ENCODE peak calls at places on chromosomes 6 and 20, in four cellular contexts. Q, X, V and U are unnamed samples.
A peak's percentile ranks its signal among the peaks of the same experiment; 100 is the strongest.

GRCh38 chr20:17059465-17059864 is 167.4 kb upstream of the PCSK2 start:
- DNase-seq in Q (no peak), X (no peak), V (no peak), U (no peak)

GRCh38 chr20:41321003-41321402 is 3.5 kb upstream of the ZHX3 start:
- DNase-seq in Q (no peak), X (no peak), V (no peak), U (no peak)

GRCh38 chr6:130980310-130981032 is 82.6 kb downstream of the EPB41L2 start:
- DNase-seq in Q (no peak), X (no peak), V (no peak), U (no peak)

GRCh38 chr6:10269814-10270472 is 144.9 kb downstream of the TFAP2A start:
- DNase-seq in Q (no peak), X (no peak), V (no peak), U (peak; percentile 29)

GRCh38 chr6:130482645-130483390 is 117.0 kb downstream of the TMEM200A start:
- DNase-seq in Q (no peak), X (no peak), V (no peak), U (no peak)

GRCh38 chr20:57428611-57429496 is 37.7 kb downstream of the RBM38 start:
- DNase-seq in Q (no peak), X (no peak), V (no peak), U (peak; percentile 83)

GRCh38 chr6:15088904-15089568 is 156.8 kb upstream of the JARID2 start:
- DNase-seq in Q (peak; percentile 42), X (peak; percentile 86), V (no peak), U (no peak)

GRCh38 chr20:52379723-52380336 is 188.3 kb upstream of the ZFP64 start:
- DNase-seq in Q (peak; percentile 51), X (peak; percentile 27), V (no peak), U (peak; percentile 15)

GRCh38 chr20:31560094-31560899 is 44.8 kb upstream of the ID1 start:
- DNase-seq in Q (peak; percentile 70), X (peak; percentile 89), V (no peak), U (peak; percentile 83)

GRCh38 chr6:147222160-147222838 is 18.1 kb downstream of the STXBP5 start:
- DNase-seq in Q (no peak), X (peak; percentile 92), V (no peak), U (peak; percentile 30)

DNA sequence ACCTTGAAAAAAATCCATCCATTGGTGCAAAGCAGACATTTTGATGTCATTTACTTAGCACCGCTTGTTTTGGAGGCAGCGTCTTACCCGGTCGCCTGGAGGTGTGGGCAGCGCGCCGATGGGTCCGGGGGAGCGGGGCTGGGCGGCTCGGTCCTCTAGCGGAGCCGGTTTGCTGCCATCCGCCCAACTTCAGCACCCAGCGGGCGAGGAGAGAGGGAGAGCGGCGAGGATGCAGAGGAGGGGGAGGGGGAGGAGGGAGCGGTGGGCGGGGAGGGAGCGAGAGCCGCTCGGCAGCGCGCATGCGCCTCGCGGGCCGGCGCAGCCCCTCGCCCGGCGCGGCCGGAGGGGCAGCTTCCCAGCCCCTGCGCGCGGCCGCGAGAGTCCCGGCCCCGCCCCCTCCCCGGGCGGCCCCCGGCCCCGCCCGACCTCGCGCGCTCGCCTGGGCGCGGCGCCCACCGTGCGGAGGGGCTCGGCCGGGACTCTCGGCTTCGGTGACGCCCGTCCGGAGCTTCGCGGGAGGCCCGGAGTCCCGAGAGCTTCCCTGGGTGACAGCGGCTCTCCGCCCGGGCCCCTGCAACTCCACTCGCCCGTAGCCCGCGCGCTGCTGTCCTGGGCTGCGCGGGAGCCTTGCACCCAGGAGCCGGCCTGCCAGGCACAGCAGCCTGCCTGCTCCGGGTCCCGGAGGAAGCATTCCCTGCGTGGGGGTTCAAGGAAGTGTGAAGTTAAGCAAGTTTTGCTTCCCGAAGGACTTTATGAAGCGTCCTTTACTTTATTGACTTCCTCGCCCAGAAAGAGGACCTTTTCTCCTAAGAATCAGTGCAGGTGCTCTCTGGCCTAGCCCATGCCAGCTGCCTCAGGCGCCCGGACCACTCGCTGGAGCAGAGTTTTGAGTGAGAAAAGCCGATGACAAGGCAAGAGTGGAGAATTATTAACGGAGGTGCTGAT is at the start of gene RGS17:
- DNase-seq in Q (peak; percentile 98), X (no peak), V (no peak), U (no peak)
- TF ChIP-seq TARDBP in Q (no peak), X (no peak), V (no peak), U (no peak)

GRCh38 chr20:7744411-7744810 is 195.8 kb downstream of the HAO1 start:
- DNase-seq in Q (no peak), X (no peak), V (no peak), U (no peak)
- TF ChIP-seq TARDBP in Q (no peak), X (no peak), V (no peak), U (no peak)

DNA sequence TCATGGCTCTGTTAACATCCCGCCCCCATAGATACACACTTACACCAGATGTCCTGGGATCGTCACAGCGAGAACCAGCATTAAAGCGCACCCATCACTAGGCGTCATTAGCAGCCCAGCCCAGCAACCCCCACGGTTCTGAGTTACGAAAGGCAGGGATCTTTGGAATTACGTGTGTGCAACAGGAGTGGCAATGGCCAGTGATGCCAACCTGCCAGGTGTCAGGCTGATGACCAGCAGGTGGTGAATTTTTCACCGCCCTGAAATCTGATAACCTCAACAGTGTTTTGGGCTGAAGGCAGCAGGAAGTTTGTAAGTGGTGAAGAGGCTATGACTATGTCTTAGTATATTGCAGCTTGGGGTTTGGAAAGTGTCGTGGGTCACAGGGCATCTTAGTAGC is 166.1 kb downstream of the TMEM242 start:
- DNase-seq in Q (no peak), X (no peak), V (no peak), U (no peak)
- TF ChIP-seq TARDBP in Q (no peak), X (no peak), V (no peak), U (no peak)

GRCh38 chr20:10953437-10953836 is 279.6 kb upstream of the JAG1 start:
- DNase-seq in Q (no peak), X (no peak), V (no peak), U (no peak)

GRCh38 chr20:10955166-10955565 is 281.4 kb upstream of the JAG1 start:
- DNase-seq in Q (no peak), X (no peak), V (no peak), U (no peak)

GRCh38 chr20:10958279-10958678 is 284.5 kb upstream of the JAG1 start:
- DNase-seq in Q (no peak), X (no peak), V (no peak), U (no peak)

GRCh38 chr20:10949930-10950783 is 276.4 kb upstream of the JAG1 start:
- DNase-seq in Q (no peak), X (no peak), V (no peak), U (peak; percentile 89)

GRCh38 chr20:10954137-10954840 is 280.5 kb upstream of the JAG1 start:
- DNase-seq in Q (no peak), X (no peak), V (no peak), U (peak; percentile 18)
- TF ChIP-seq TARDBP in Q (no peak), X (no peak), V (no peak), U (no peak)

DNA sequence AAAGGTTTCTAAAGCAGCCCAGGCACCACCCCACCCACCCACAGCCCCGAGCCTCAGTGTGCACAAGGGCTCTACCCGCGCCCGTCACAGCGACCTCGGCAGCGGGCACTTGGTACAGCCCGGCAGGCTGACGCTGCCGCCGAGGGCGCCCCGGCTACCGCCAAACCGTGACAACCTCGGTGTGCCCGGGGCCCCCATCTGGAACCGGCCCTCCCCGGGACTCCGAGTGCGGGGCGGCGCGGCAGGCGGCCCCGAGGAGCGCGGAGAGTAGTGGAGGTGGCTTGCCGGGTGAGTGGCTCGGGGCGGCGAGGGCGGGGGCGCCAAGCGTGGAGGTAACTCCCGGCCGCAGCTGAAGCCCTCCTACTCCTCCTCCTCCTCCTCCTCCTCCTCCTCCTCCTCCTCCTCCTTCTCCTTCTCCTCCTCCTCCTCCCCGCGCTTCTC is at the start of gene ISM1:
- DNase-seq in Q (peak; percentile 23), X (no peak), V (no peak), U (no peak)
- TF ChIP-seq TARDBP in Q (no peak), X (no peak), V (no peak), U (no peak)

GRCh38 chr20:2993250-2993649 is 50.2 kb upstream of the GNRH2 start:
- DNase-seq in Q (no peak), X (no peak), V (no peak), U (no peak)
- TF ChIP-seq TARDBP in Q (no peak), X (no peak), V (no peak), U (no peak)

DNA sequence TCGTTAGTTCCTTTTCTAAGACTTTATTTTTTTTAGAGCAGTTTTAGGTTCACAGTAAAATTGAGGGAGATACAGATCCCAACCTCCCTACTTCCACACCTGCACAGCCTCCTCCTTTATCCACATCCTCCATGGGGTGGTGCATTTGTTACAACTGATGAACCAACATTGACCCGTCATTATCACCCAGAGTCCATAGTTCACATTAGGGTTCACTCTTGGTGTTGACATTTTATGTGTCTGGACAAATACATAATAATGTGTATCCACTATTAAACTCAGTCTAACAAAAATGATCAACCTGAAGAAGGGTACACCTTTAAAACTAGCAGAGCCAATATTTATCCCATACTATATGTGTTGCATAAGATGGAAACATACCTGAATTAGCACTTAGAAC is 130.4 kb upstream of the CCDC28A start:
- DNase-seq in Q (no peak), X (no peak), V (no peak), U (peak; percentile 70)
- TF ChIP-seq TARDBP in Q (no peak), X (no peak), V (no peak), U (no peak)

DNA sequence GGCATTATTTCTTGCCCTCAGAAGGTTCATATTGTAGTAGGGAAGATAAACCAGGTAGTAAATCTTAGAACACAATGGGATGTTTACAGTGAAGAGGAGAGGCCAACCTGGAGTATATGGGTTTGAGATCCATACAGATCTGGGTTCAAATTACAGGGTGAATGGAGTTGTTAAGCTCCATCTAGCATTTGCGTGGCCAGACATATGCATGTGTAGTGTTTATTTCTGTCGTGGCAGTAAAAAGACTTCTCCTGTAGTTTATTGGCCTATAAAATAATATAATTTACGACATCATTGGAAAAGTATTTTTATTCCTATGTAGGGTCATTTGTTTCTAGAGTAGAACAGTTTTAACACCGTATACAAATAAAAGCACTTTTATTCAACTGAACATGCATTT is 25.2 kb upstream of the TULP4 start:
- DNase-seq in Q (peak; percentile 64), X (no peak), V (no peak), U (no peak)
- TF ChIP-seq TARDBP in Q (peak; percentile 33), X (no peak), V (no peak), U (no peak)

GRCh38 chr20:44497761-44498160 is 22.1 kb downstream of the TTPAL start:
- DNase-seq in Q (no peak), X (no peak), V (no peak), U (no peak)
- TF ChIP-seq TARDBP in Q (no peak), X (no peak), V (no peak), U (no peak)